ENCODE peak calls at places on chromosomes 12 and 14, in five cellular contexts. One of them, this sample, is unnamed. For H3K4me1, the result is how much of the 10 kb centered on the place peaks cover.

GRCh38 chr12:121124402-121125109 is 8.1 kb upstream of the P2RX7 start:
- DNase-seq in trophoblast cell: peak
- DNase-seq in H9: no peak
- DNase-seq in IMR-90: peak
- DNase-seq in H1: no peak
- DNase-seq in this sample: peak

GRCh38 chr12:27967551-27968054 is 4.9 kb downstream of the PTHLH start:
- DNase-seq in trophoblast cell: no peak
- DNase-seq in H1: no peak
- DNase-seq in H9: no peak
- DNase-seq in IMR-90: peak
- DNase-seq in this sample: no peak

GRCh38 chr12:16150290-16150689 is 127.2 kb downstream of the SLC15A5 start:
- DNase-seq in H9: no peak
- DNase-seq in H1: no peak
- DNase-seq in trophoblast cell: no peak
- DNase-seq in IMR-90: no peak
- DNase-seq in this sample: peak

GRCh38 chr12:15788266-15789214 is 648 bp downstream of the EPS8 start:
- DNase-seq in IMR-90: peak
- DNase-seq in H9: peak
- DNase-seq in H1: no peak
- DNase-seq in trophoblast cell: peak
- DNase-seq in this sample: peak

GRCh38 chr12:112988224-112988623 is 9.9 kb downstream of the OAS2 start:
- DNase-seq in H1: no peak
- DNase-seq in trophoblast cell: no peak
- DNase-seq in H9: no peak
- DNase-seq in IMR-90: no peak
- DNase-seq in this sample: no peak

GRCh38 chr12:130225347-130225746 is 63.1 kb downstream of the FZD10 start:
- DNase-seq in H1: no peak
- DNase-seq in trophoblast cell: no peak
- DNase-seq in IMR-90: no peak
- DNase-seq in H9: no peak
- DNase-seq in this sample: no peak

GRCh38 chr12:75646329-75646940 is 135.0 kb upstream of the KRR1 start:
- DNase-seq in IMR-90: peak
- DNase-seq in H9: no peak
- DNase-seq in H1: no peak
- DNase-seq in trophoblast cell: no peak
- DNase-seq in this sample: peak

GRCh38 chr14:22556021-22556989 is 32.7 kb downstream of the DAD1 start:
- DNase-seq in H1: no peak
- DNase-seq in IMR-90: peak
- DNase-seq in H9: no peak
- DNase-seq in trophoblast cell: no peak
- DNase-seq in this sample: no peak

GRCh38 chr14:59959663-59960062 is 39.7 kb downstream of the LRRC9 start:
- DNase-seq in H9: no peak
- DNase-seq in H1: no peak
- DNase-seq in trophoblast cell: no peak
- DNase-seq in IMR-90: no peak
- DNase-seq in this sample: no peak

GRCh38 chr12:46388427-46388992 is 15.9 kb upstream of the SLC38A2 start:
- DNase-seq in H9: no peak
- DNase-seq in H1: no peak
- DNase-seq in trophoblast cell: no peak
- DNase-seq in IMR-90: peak
- DNase-seq in this sample: no peak

GRCh38 chr12:64478661-64479060 is 26.7 kb downstream of the TBK1 start:
- DNase-seq in trophoblast cell: no peak
- DNase-seq in H1: no peak
- DNase-seq in IMR-90: no peak
- DNase-seq in H9: no peak
- DNase-seq in this sample: no peak

GRCh38 chr14:101456246-101457159 is 104.8 kb upstream of the DIO3 start:
- DNase-seq in H9: peak
- DNase-seq in trophoblast cell: no peak
- DNase-seq in H1: no peak
- DNase-seq in IMR-90: no peak
- DNase-seq in this sample: peak

GRCh38 chr14:23646648-23647549 is 10.7 kb downstream of the DHRS2 start:
- DNase-seq in H1: no peak
- DNase-seq in trophoblast cell: no peak
- DNase-seq in H9: no peak
- DNase-seq in IMR-90: no peak
- DNase-seq in this sample: no peak

GRCh38 chr12:79897617-79898016 is 37.3 kb downstream of the PPP1R12A start:
- DNase-seq in H1: peak
- DNase-seq in H9: no peak
- DNase-seq in trophoblast cell: peak
- DNase-seq in IMR-90: peak
- DNase-seq in this sample: peak

GRCh38 chr12:81095470-81096232 is 17.8 kb downstream of the ACSS3 start:
- DNase-seq in IMR-90: no peak
- DNase-seq in trophoblast cell: no peak
- DNase-seq in H9: no peak
- DNase-seq in H1: no peak
- DNase-seq in this sample: peak

GRCh38 chr12:39935275-39935674 is 170.6 kb downstream of the SLC2A13 start:
- DNase-seq in H1: no peak
- DNase-seq in H9: no peak
- DNase-seq in trophoblast cell: no peak
- DNase-seq in IMR-90: peak
- DNase-seq in this sample: no peak

GRCh38 chr12:104507672-104508071 is 50.9 kb downstream of the CHST11 start:
- DNase-seq in IMR-90: no peak
- DNase-seq in trophoblast cell: no peak
- DNase-seq in H1: no peak
- DNase-seq in H9: no peak
- DNase-seq in this sample: peak

GRCh38 chr14:94045563-94046345 is 19.6 kb downstream of the OTUB2 start:
- DNase-seq in H1: no peak
- DNase-seq in H9: peak
- DNase-seq in trophoblast cell: no peak
- DNase-seq in IMR-90: no peak
- DNase-seq in this sample: no peak

GRCh38 chr12:1502856-1503255 is 91.5 kb downstream of the FBXL14 start:
- DNase-seq in trophoblast cell: no peak
- DNase-seq in H1: no peak
- DNase-seq in H9: peak
- DNase-seq in IMR-90: no peak
- DNase-seq in this sample: no peak

GRCh38 chr12:50971946-50972345 is 19.6 kb downstream of the HIGD1C start:
- DNase-seq in trophoblast cell: no peak
- DNase-seq in H1: no peak
- DNase-seq in H9: no peak
- DNase-seq in IMR-90: peak
- DNase-seq in this sample: no peak

GRCh38 chr14:24848427-24848826 is 201.5 kb downstream of the STXBP6 start:
- DNase-seq in H1: no peak
- DNase-seq in IMR-90: peak
- DNase-seq in H9: no peak
- DNase-seq in trophoblast cell: peak
- DNase-seq in this sample: no peak

GRCh38 chr12:50934981-50935807 is 17.1 kb upstream of the HIGD1C start:
- DNase-seq in H9: no peak
- DNase-seq in trophoblast cell: peak
- DNase-seq in H1: no peak
- DNase-seq in IMR-90: peak
- DNase-seq in this sample: no peak

GRCh38 chr12:3061129-3061857 is 15.9 kb upstream of the TSPAN9 start:
- DNase-seq in H9: no peak
- DNase-seq in trophoblast cell: no peak
- DNase-seq in IMR-90: peak
- DNase-seq in H1: no peak
- DNase-seq in this sample: no peak

GRCh38 chr14:78448483-78449094 is 278.4 kb downstream of the NRXN3 start:
- DNase-seq in IMR-90: no peak
- DNase-seq in H9: peak
- DNase-seq in H1: peak
- DNase-seq in trophoblast cell: no peak
- DNase-seq in this sample: peak

GRCh38 chr12:75550401-75550851 is 39.0 kb upstream of the KRR1 start:
- DNase-seq in IMR-90: peak
- DNase-seq in H9: no peak
- DNase-seq in H1: no peak
- DNase-seq in trophoblast cell: no peak
- DNase-seq in this sample: no peak

GRCh38 chr12:66804555-66804954 is 125.7 kb upstream of the GRIP1 start:
- DNase-seq in H1: no peak
- DNase-seq in IMR-90: no peak
- DNase-seq in H9: no peak
- DNase-seq in trophoblast cell: no peak
- DNase-seq in this sample: no peak

GRCh38 chr12:80222261-80222660 is 122.9 kb downstream of the OTOGL start:
- DNase-seq in H9: no peak
- DNase-seq in trophoblast cell: no peak
- DNase-seq in IMR-90: peak
- DNase-seq in H1: no peak
- DNase-seq in this sample: no peak

GRCh38 chr14:21024668-21025373 is at the start of gene NDRG2:
- DNase-seq in H9: peak
- DNase-seq in trophoblast cell: no peak
- DNase-seq in H1: no peak
- DNase-seq in IMR-90: no peak
- DNase-seq in this sample: peak

GRCh38 chr14:102540310-102541028 is 30.9 kb upstream of the ANKRD9 start:
- DNase-seq in trophoblast cell: peak
- DNase-seq in H9: no peak
- DNase-seq in IMR-90: peak
- DNase-seq in H1: no peak
- DNase-seq in this sample: peak

GRCh38 chr14:101783260-101784016 is 21.9 kb downstream of the PPP2R5C start:
- DNase-seq in IMR-90: no peak
- DNase-seq in H9: no peak
- DNase-seq in trophoblast cell: no peak
- DNase-seq in H1: no peak
- DNase-seq in this sample: no peak

GRCh38 chr12:20832911-20833310 is 22.4 kb downstream of the SLCO1B3 start:
- DNase-seq in H1: no peak
- DNase-seq in trophoblast cell: no peak
- DNase-seq in H9: no peak
- DNase-seq in IMR-90: no peak
- DNase-seq in this sample: no peak

GRCh38 chr14:89436274-89436656 is 19.2 kb upstream of the FOXN3 start:
- DNase-seq in trophoblast cell: no peak
- DNase-seq in H9: no peak
- DNase-seq in IMR-90: no peak
- DNase-seq in H1: no peak
- DNase-seq in this sample: no peak

DNA sequence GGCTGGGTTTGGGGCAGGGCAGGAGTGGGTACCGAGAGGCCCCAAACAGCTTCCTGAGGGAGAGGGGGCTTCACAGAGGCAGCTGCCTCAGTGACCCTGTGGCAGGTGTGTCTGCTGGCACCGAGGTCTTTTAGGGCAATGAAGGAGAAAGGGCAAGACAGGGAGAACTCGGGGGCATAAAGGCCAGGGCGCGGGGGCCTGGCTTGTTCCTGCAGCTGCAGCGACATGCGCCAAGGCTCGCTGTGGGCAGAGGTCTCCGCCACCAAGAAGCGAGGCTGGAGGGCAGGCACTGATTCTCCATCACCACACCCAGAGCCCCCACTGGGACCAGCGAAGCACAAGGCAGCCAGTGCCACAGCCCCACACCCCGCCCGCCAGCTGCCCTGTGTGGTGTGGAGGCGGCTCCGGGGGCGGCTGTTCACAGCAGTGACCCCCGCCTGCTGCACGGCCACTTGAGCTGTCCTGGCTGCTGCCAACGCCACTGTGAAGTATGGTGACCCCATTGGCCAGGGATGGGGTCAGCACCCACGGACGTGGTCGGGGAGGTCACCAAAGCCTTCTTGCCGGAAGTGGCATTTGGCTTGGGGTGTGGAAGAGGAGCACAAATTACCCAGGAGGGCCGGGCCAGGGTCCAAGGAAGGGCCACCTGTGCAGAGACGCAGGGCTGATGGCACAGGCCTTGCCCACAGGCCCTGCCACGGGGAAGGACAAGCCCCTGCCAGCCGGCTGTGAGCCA is 16.4 kb downstream of the BAG5 start:
- DNase-seq in H9: no peak
- DNase-seq in H1: no peak
- DNase-seq in trophoblast cell: no peak
- DNase-seq in IMR-90: no peak
- DNase-seq in this sample: no peak
- H3K4me1 ChIP-seq in H9: under half
- H3K4me1 ChIP-seq in H1: under half
- H3K4me1 ChIP-seq in trophoblast cell: under half
- H3K4me1 ChIP-seq in IMR-90: under half
- H3K4me1 ChIP-seq in this sample: under half

GRCh38 chr14:49971156-49972141 is 78.6 kb downstream of the ARF6 start:
- DNase-seq in H9: no peak
- DNase-seq in trophoblast cell: no peak
- DNase-seq in IMR-90: peak
- DNase-seq in H1: no peak
- DNase-seq in this sample: no peak
- H2AK5ac ChIP-seq in H9: no peak
- H2AK5ac ChIP-seq in trophoblast cell: no peak
- H2AK5ac ChIP-seq in IMR-90: peak
- H2AK5ac ChIP-seq in H1: no peak
- H2AK5ac ChIP-seq in this sample: no peak

GRCh38 chr14:91406982-91407381 is 10.6 kb downstream of the CCDC88C start:
- DNase-seq in H9: no peak
- DNase-seq in trophoblast cell: no peak
- DNase-seq in H1: no peak
- DNase-seq in IMR-90: no peak
- DNase-seq in this sample: no peak
- H3K4me1 ChIP-seq in H9: under half
- H3K4me1 ChIP-seq in trophoblast cell: under half
- H3K4me1 ChIP-seq in H1: under half
- H3K4me1 ChIP-seq in IMR-90: under half
- H3K4me1 ChIP-seq in this sample: under half

DNA sequence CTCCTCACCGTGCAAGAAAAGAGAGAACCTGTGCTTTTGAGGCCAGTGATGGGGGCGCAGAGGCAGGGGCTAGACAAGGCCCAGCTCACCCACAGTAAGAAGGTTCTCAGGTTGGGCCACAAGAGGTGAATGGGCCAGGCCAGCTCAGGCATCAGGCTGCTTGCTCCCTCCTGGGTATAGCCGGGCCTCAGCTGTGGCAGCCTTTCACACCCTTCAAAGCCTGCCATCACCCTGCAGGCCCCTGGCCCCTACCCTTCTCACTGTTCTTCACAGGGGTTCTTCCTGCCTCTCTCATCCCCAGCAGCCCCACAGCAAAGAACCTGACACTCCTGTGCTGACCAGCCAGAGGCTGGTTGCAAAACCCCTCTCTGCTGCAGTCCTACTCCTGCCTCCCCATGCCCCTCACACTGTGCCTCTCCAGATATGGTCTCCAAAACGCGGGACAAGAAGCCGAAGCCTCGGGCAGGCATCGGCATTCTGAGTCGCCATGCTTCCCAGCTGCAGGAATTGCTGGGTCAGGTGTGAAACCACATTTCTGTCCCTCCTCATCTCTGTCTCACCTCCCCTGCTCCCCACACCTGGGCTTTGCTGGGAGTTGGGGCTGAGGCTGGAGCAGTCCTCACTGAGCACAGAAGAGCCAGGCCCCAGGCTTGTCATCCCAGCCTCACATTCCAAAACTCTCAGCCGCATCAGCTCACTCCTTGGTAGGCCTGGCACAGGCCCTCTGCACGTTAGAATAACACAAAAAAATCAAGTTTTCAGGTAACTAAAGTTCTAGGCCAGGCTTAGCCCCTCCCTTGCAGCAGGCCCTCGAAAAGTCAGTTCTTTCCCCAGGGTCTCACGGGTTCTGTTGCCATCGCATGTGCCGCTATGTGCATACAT is 6.9 kb upstream of the FAIM2 start:
- DNase-seq in IMR-90: no peak
- DNase-seq in H9: peak
- DNase-seq in trophoblast cell: no peak
- DNase-seq in H1: no peak
- DNase-seq in this sample: peak
- H2AK5ac ChIP-seq in IMR-90: no peak
- H2AK5ac ChIP-seq in H9: no peak
- H2AK5ac ChIP-seq in trophoblast cell: no peak
- H2AK5ac ChIP-seq in H1: no peak
- H2AK5ac ChIP-seq in this sample: no peak